ENCODE peak calls at places on chromosomes 4 and X, in ten cellular contexts. Q, N, H, T, P, V, C, J, Z and U are unnamed samples.
A peak's percentile ranks its signal among the peaks of the same experiment; 100 is the strongest.

GRCh38 chrX:65866146-65866545 is 173.7 kb downstream of the VSIG4 start:
- DNase-seq in Q (no peak), N (no peak), H (no peak), T (no peak), P (no peak), V (no peak), C (no peak), J (no peak), Z (no peak), U (no peak)

GRCh38 chr4:23685481-23685880 is 204.4 kb downstream of the PPARGC1A start:
- DNase-seq in Q (no peak), N (no peak), H (no peak), T (no peak), P (no peak), V (no peak), C (no peak), J (no peak), Z (no peak), U (no peak)

GRCh38 chrX:2484721-2485459 is 15.9 kb downstream of the DHRSX start:
- DNase-seq in Q (no peak), N (no peak), H (no peak), T (peak; percentile 56), P (peak; percentile 61), V (no peak), C (no peak), J (no peak), Z (no peak), U (no peak)

GRCh38 chr4:15164571-15164970 is 162.3 kb downstream of the CPEB2 start:
- DNase-seq in Q (no peak), N (no peak), H (no peak), T (no peak), P (no peak), V (no peak), C (no peak), J (no peak), Z (no peak), U (no peak)

GRCh38 chr4:123555500-123556273 is 159.1 kb downstream of the SPRY1 start:
- DNase-seq in Q (no peak), N (no peak), H (peak; percentile 96), T (peak; percentile 28), P (no peak), V (no peak), C (peak; percentile 92), J (peak; percentile 77), Z (peak; percentile 93), U (no peak)

GRCh38 chrX:53080628-53081580 is 1.3 kb upstream of the TSPYL2 start:
- DNase-seq in Q (no peak), N (no peak), H (no peak), T (peak; percentile 11), P (peak; percentile 67), V (no peak), C (no peak), J (no peak), Z (no peak), U (no peak)

GRCh38 chr4:54660591-54660990 is 2.8 kb downstream of the KIT start:
- DNase-seq in Q (no peak), N (no peak), H (no peak), T (no peak), P (no peak), V (no peak), C (no peak), J (no peak), Z (no peak), U (no peak)

GRCh38 chrX:153925739-153926593 is at the start of gene ARHGAP4:
- DNase-seq in Q (peak; percentile 37), N (no peak), H (no peak), T (peak; percentile 44), P (peak; percentile 92), V (peak; percentile 74), C (no peak), J (no peak), Z (no peak), U (no peak)

GRCh38 chr4:73477176-73477575 is 4.4 kb upstream of the AFM start:
- DNase-seq in Q (no peak), N (no peak), H (no peak), T (no peak), P (peak; percentile 61), V (no peak), C (no peak), J (no peak), Z (no peak), U (no peak)

DNA sequence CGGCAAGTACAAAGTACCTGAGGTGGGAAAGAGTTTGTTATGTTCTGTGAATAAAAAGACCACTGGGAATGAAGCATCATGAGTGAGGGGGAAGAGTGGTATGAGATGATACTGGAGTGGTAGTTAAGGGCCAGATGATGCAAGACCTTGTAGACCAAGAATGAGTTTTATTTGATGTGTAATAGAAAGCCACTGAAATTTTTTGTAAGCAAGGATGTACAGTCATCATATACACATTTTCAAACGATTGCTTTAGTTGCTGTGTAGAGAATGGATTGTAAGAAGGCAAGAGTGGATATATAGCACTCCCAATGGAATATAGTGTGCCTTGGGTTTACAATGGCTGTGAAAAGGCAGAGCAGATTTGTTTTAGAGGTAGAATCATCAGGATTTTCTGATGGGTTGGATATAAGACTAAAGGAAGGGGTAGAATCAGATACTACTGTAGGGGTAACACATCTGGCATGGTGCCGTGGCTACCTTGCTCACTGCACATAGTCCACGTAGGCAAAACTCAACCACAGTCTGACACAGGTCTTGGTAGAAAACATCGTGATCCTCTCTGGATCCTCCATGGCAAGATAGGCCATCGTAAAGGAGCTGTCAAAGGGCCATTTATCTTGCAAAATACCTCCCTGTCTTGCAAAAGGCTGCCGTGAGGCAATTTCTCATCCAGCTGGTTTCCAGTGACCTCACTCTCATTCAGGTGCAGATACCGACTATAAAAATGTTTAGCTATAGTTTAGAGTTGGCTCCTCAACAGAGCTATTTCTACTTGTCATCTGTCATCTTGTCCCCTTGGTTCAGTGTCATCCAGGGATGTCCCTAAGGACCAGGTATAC is 14.8 kb downstream of the TIFA start:
- DNase-seq in Q (no peak), N (no peak), H (no peak), T (no peak), P (no peak), V (no peak), C (no peak), J (no peak), Z (no peak), U (no peak)
- TF ChIP-seq POLR2AphosphoS5 in Q (peak; percentile 5), N (no peak), H (no peak), T (no peak), P (no peak), V (no peak), C (no peak), J (no peak), Z (no peak), U (no peak)

GRCh38 chr4:105895609-105896460 is 564 bp downstream of the NPNT start:
- DNase-seq in Q (no peak), N (no peak), H (no peak), T (peak; percentile 45), P (no peak), V (no peak), C (peak; percentile 67), J (peak; percentile 69), Z (peak; percentile 52), U (peak; percentile 29)

GRCh38 chr4:105894570-105895323 is 524 bp upstream of the NPNT start:
- DNase-seq in Q (peak; percentile 36), N (no peak), H (no peak), T (peak; percentile 56), P (no peak), V (no peak), C (peak; percentile 48), J (no peak), Z (peak; percentile 61), U (peak; percentile 18)

GRCh38 chr4:105896461-105896939 is 1.2 kb downstream of the NPNT start:
- DNase-seq in Q (no peak), N (no peak), H (no peak), T (peak; percentile 68), P (no peak), V (no peak), C (no peak), J (no peak), Z (peak; percentile 48), U (peak; percentile 13)

GRCh38 chr4:105896984-105897760 is 1.9 kb downstream of the NPNT start:
- DNase-seq in Q (no peak), N (no peak), H (no peak), T (peak; percentile 30), P (no peak), V (no peak), C (no peak), J (no peak), Z (no peak), U (no peak)

DNA sequence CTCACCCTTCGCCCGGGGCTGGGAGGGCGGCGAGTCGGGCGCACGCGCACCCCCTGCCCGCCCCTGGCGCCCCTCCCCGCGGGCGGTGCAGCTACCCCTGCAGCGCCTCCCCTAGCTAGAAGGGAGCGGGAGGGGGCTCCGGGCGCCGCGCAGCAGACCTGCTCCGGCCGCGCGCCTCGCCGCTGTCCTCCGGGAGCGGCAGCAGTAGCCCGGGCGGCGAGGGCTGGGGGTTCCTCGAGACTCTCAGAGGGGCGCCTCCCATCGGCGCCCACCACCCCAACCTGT is at the start of gene NPNT:
- DNase-seq in Q (no peak), N (no peak), H (no peak), T (peak; percentile 42), P (peak; percentile 70), V (no peak), C (no peak), J (no peak), Z (peak; percentile 44), U (peak; percentile 32)
- TF ChIP-seq POLR2AphosphoS5 in Q (no peak), N (no peak), H (no peak), T (no peak), P (peak; percentile 62), V (no peak), C (no peak), J (no peak), Z (peak; percentile 13), U (no peak)

GRCh38 chr4:170716868-170717267 is 627.1 kb upstream of the AADAT start:
- DNase-seq in Q (no peak), N (no peak), H (no peak), T (no peak), P (no peak), V (no peak), C (no peak), J (no peak), Z (no peak), U (no peak)

GRCh38 chr4:170723171-170723570 is 633.4 kb upstream of the AADAT start:
- DNase-seq in Q (no peak), N (no peak), H (no peak), T (no peak), P (no peak), V (no peak), C (no peak), J (no peak), Z (no peak), U (no peak)

DNA sequence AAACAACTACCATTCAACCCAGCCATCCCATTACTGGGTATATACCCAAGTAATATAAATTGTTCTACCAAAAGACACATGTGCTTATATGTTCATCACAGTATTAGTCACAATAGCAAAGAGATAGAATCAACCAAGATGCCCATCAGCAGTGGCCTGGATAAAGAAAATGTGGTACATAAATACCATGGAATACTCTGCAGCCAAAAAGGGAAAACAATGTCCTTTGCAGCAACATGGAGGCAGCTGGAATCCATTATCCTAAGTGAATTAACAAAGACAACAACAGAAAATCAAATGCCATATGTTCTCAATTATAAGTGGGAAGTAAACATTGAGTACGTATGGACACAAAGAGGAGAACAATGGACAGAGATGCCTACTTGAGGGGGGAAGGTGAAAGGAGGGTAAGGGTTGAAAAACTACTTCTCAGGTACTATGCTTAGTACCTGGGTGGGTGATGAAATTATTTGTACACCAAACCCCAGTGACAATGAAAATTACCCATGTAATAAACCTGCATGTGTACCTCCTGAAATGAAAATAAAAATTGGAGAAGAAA is 632.1 kb upstream of the AADAT start:
- DNase-seq in Q (no peak), N (no peak), H (no peak), T (no peak), P (no peak), V (no peak), C (no peak), J (no peak), Z (no peak), U (no peak)
- TF ChIP-seq POLR2AphosphoS5 in Q (no peak), N (no peak), H (no peak), T (no peak), P (no peak), V (no peak), C (no peak), J (no peak), Z (no peak), U (no peak)

GRCh38 chr4:1745697-1746096 is 24.4 kb downstream of the TACC3 start:
- DNase-seq in Q (no peak), N (no peak), H (no peak), T (no peak), P (no peak), V (no peak), C (no peak), J (no peak), Z (no peak), U (no peak)
- TF ChIP-seq POLR2AphosphoS5 in Q (no peak), N (peak; percentile 47), H (no peak), T (no peak), P (no peak), V (no peak), C (no peak), J (no peak), Z (no peak), U (peak; percentile 53)